ENCODE peak calls at places on chromosome 1, in ten cellular contexts. One of them, this sample, is unnamed.

GRCh38 chr1:192877283-192877886 is 68.5 kb downstream of the RGS2 start:
- DNase-seq in NCI-H510A treated with DMSO at 0.1 percent for 48 hours: no peak
- DNase-seq in HT1080: no peak
- DNase-seq in naive thymus-derived CD4-positive, alpha-beta T cell: no peak
- DNase-seq in glutamatergic neuron: no peak
- DNase-seq in HFFc6: no peak
- DNase-seq in AG10803: peak; percentile 23
- DNase-seq in mesendoderm: no peak
- DNase-seq in HS-27A: no peak
- DNase-seq in tibial nerve: no peak
- DNase-seq in this sample: no peak

GRCh38 chr1:169779970-169780369 is 14.7 kb downstream of the METTL18 start:
- DNase-seq in NCI-H510A treated with DMSO at 0.1 percent for 48 hours: no peak
- DNase-seq in HT1080: peak; percentile 66
- DNase-seq in naive thymus-derived CD4-positive, alpha-beta T cell: no peak
- DNase-seq in glutamatergic neuron: no peak
- DNase-seq in HFFc6: no peak
- DNase-seq in AG10803: no peak
- DNase-seq in mesendoderm: no peak
- DNase-seq in HS-27A: no peak
- DNase-seq in tibial nerve: no peak
- DNase-seq in this sample: no peak

GRCh38 chr1:25866288-25866687 is 7.0 kb upstream of the AUNIP start:
- DNase-seq in NCI-H510A treated with DMSO at 0.1 percent for 48 hours: no peak
- DNase-seq in HT1080: no peak
- DNase-seq in naive thymus-derived CD4-positive, alpha-beta T cell: no peak
- DNase-seq in glutamatergic neuron: no peak
- DNase-seq in HFFc6: no peak
- DNase-seq in AG10803: no peak
- DNase-seq in mesendoderm: no peak
- DNase-seq in HS-27A: no peak
- DNase-seq in tibial nerve: no peak
- DNase-seq in this sample: no peak

GRCh38 chr1:25148673-25149300 is 83.5 kb downstream of the SYF2 start:
- DNase-seq in NCI-H510A treated with DMSO at 0.1 percent for 48 hours: no peak
- DNase-seq in HT1080: no peak
- DNase-seq in naive thymus-derived CD4-positive, alpha-beta T cell: peak; percentile 29
- DNase-seq in glutamatergic neuron: no peak
- DNase-seq in HFFc6: no peak
- DNase-seq in AG10803: no peak
- DNase-seq in mesendoderm: peak; percentile 63
- DNase-seq in HS-27A: no peak
- DNase-seq in tibial nerve: no peak
- DNase-seq in this sample: no peak

GRCh38 chr1:186152227-186152944 is 222.7 kb downstream of the TPR start:
- DNase-seq in NCI-H510A treated with DMSO at 0.1 percent for 48 hours: no peak
- DNase-seq in HT1080: peak; percentile 72
- DNase-seq in naive thymus-derived CD4-positive, alpha-beta T cell: no peak
- DNase-seq in glutamatergic neuron: no peak
- DNase-seq in HFFc6: peak; percentile 84
- DNase-seq in AG10803: peak; percentile 67
- DNase-seq in mesendoderm: peak; percentile 76
- DNase-seq in HS-27A: peak; percentile 50
- DNase-seq in tibial nerve: no peak
- DNase-seq in this sample: no peak

GRCh38 chr1:205933672-205934618 is 9.3 kb downstream of the SLC26A9 start:
- DNase-seq in NCI-H510A treated with DMSO at 0.1 percent for 48 hours: peak; percentile 22
- DNase-seq in HT1080: peak; percentile 95
- DNase-seq in naive thymus-derived CD4-positive, alpha-beta T cell: no peak
- DNase-seq in glutamatergic neuron: no peak
- DNase-seq in HFFc6: peak; percentile 48
- DNase-seq in AG10803: peak; percentile 83
- DNase-seq in mesendoderm: peak; percentile 44
- DNase-seq in HS-27A: no peak
- DNase-seq in tibial nerve: no peak
- DNase-seq in this sample: no peak

GRCh38 chr1:44316231-44316759 is 38.8 kb downstream of the ERI3 start:
- DNase-seq in NCI-H510A treated with DMSO at 0.1 percent for 48 hours: peak; percentile 100
- DNase-seq in HT1080: no peak
- DNase-seq in naive thymus-derived CD4-positive, alpha-beta T cell: no peak
- DNase-seq in glutamatergic neuron: no peak
- DNase-seq in HFFc6: no peak
- DNase-seq in AG10803: no peak
- DNase-seq in mesendoderm: peak; percentile 78
- DNase-seq in HS-27A: no peak
- DNase-seq in tibial nerve: no peak
- DNase-seq in this sample: no peak

GRCh38 chr1:31476891-31477846 is 64.2 kb downstream of the SERINC2 start:
- DNase-seq in NCI-H510A treated with DMSO at 0.1 percent for 48 hours: peak; percentile 10
- DNase-seq in HT1080: no peak
- DNase-seq in naive thymus-derived CD4-positive, alpha-beta T cell: no peak
- DNase-seq in glutamatergic neuron: peak; percentile 55
- DNase-seq in HFFc6: peak; percentile 28
- DNase-seq in AG10803: no peak
- DNase-seq in mesendoderm: peak; percentile 64
- DNase-seq in HS-27A: no peak
- DNase-seq in tibial nerve: no peak
- DNase-seq in this sample: no peak

GRCh38 chr1:230498704-230499103 is 72.6 kb upstream of the PGBD5 start:
- DNase-seq in NCI-H510A treated with DMSO at 0.1 percent for 48 hours: no peak
- DNase-seq in HT1080: no peak
- DNase-seq in naive thymus-derived CD4-positive, alpha-beta T cell: no peak
- DNase-seq in glutamatergic neuron: no peak
- DNase-seq in HFFc6: no peak
- DNase-seq in AG10803: no peak
- DNase-seq in mesendoderm: no peak
- DNase-seq in HS-27A: no peak
- DNase-seq in tibial nerve: no peak
- DNase-seq in this sample: no peak

GRCh38 chr1:37946703-37947360 is at the start of gene INPP5B:
- DNase-seq in NCI-H510A treated with DMSO at 0.1 percent for 48 hours: no peak
- DNase-seq in HT1080: peak; percentile 83
- DNase-seq in naive thymus-derived CD4-positive, alpha-beta T cell: peak; percentile 41
- DNase-seq in glutamatergic neuron: peak; percentile 90
- DNase-seq in HFFc6: peak; percentile 66
- DNase-seq in AG10803: peak; percentile 93
- DNase-seq in mesendoderm: peak; percentile 95
- DNase-seq in HS-27A: peak; percentile 76
- DNase-seq in tibial nerve: peak; percentile 81
- DNase-seq in this sample: peak; percentile 89